ENCODE peak calls at places on chromosomes 2 and 18, in ten cellular contexts. One of them, this sample, is unnamed.

GRCh38 chr2:42876280-42876840 is 84.0 kb upstream of the HAAO start:
- ATAC-seq in mucosa of descending colon: peak; percentile 68
- ATAC-seq in IMR-90: no peak
- ATAC-seq in left lobe of liver: no peak
- ATAC-seq in activated CD4-positive, alpha-beta T cell treated with anti-CD3 and anti-CD28 coated beads for 36 hours: no peak
- ATAC-seq in activated naive CD8-positive, alpha-beta T cell treated with anti-CD3 and anti-CD28 coated beads, Interleukin-2, amount 50 U/mL, for 24 hours: no peak
- ATAC-seq in heart right ventricle: no peak
- ATAC-seq in activated naive CD4-positive, alpha-beta T cell treated with anti-CD3 and anti-CD28 coated beads, Interleukin-2, amount 50 U/mL, for 72 hours: no peak
- ATAC-seq in stimulated activated naive CD8-positive, alpha-beta T cell treated with anti-CD3 and anti-CD28 coated beads, Interleukin-15, amount 100 ng/mL, for 72 hours: no peak
- ATAC-seq in right lobe of liver: no peak
- ATAC-seq in this sample: no peak

GRCh38 chr2:218960196-218961165 is 1.0 kb downstream of the CDK5R2 start:
- ATAC-seq in mucosa of descending colon: no peak
- ATAC-seq in IMR-90: no peak
- ATAC-seq in left lobe of liver: no peak
- ATAC-seq in activated CD4-positive, alpha-beta T cell treated with anti-CD3 and anti-CD28 coated beads for 36 hours: no peak
- ATAC-seq in activated naive CD8-positive, alpha-beta T cell treated with anti-CD3 and anti-CD28 coated beads, Interleukin-2, amount 50 U/mL, for 24 hours: no peak
- ATAC-seq in heart right ventricle: no peak
- ATAC-seq in activated naive CD4-positive, alpha-beta T cell treated with anti-CD3 and anti-CD28 coated beads, Interleukin-2, amount 50 U/mL, for 72 hours: no peak
- ATAC-seq in stimulated activated naive CD8-positive, alpha-beta T cell treated with anti-CD3 and anti-CD28 coated beads, Interleukin-15, amount 100 ng/mL, for 72 hours: no peak
- ATAC-seq in right lobe of liver: no peak
- ATAC-seq in this sample: no peak

GRCh38 chr2:47299555-47299954 is 103.4 kb upstream of the MSH2 start:
- ATAC-seq in mucosa of descending colon: no peak
- ATAC-seq in IMR-90: peak; percentile 75
- ATAC-seq in left lobe of liver: no peak
- ATAC-seq in activated CD4-positive, alpha-beta T cell treated with anti-CD3 and anti-CD28 coated beads for 36 hours: no peak
- ATAC-seq in activated naive CD8-positive, alpha-beta T cell treated with anti-CD3 and anti-CD28 coated beads, Interleukin-2, amount 50 U/mL, for 24 hours: no peak
- ATAC-seq in heart right ventricle: no peak
- ATAC-seq in activated naive CD4-positive, alpha-beta T cell treated with anti-CD3 and anti-CD28 coated beads, Interleukin-2, amount 50 U/mL, for 72 hours: no peak
- ATAC-seq in stimulated activated naive CD8-positive, alpha-beta T cell treated with anti-CD3 and anti-CD28 coated beads, Interleukin-15, amount 100 ng/mL, for 72 hours: no peak
- ATAC-seq in right lobe of liver: no peak
- ATAC-seq in this sample: no peak

GRCh38 chr2:54106631-54107454 is 8.6 kb upstream of the ACYP2 start:
- ATAC-seq in mucosa of descending colon: peak; percentile 81
- ATAC-seq in IMR-90: peak; percentile 86
- ATAC-seq in left lobe of liver: peak; percentile 89
- ATAC-seq in activated CD4-positive, alpha-beta T cell treated with anti-CD3 and anti-CD28 coated beads for 36 hours: peak; percentile 82
- ATAC-seq in activated naive CD8-positive, alpha-beta T cell treated with anti-CD3 and anti-CD28 coated beads, Interleukin-2, amount 50 U/mL, for 24 hours: peak; percentile 75
- ATAC-seq in heart right ventricle: peak; percentile 84
- ATAC-seq in activated naive CD4-positive, alpha-beta T cell treated with anti-CD3 and anti-CD28 coated beads, Interleukin-2, amount 50 U/mL, for 72 hours: peak; percentile 79
- ATAC-seq in stimulated activated naive CD8-positive, alpha-beta T cell treated with anti-CD3 and anti-CD28 coated beads, Interleukin-15, amount 100 ng/mL, for 72 hours: peak; percentile 78
- ATAC-seq in right lobe of liver: peak; percentile 93
- ATAC-seq in this sample: no peak

GRCh38 chr2:148299616-148300015 is 278.7 kb downstream of the MBD5 start:
- ATAC-seq in mucosa of descending colon: no peak
- ATAC-seq in IMR-90: no peak
- ATAC-seq in left lobe of liver: no peak
- ATAC-seq in activated CD4-positive, alpha-beta T cell treated with anti-CD3 and anti-CD28 coated beads for 36 hours: no peak
- ATAC-seq in activated naive CD8-positive, alpha-beta T cell treated with anti-CD3 and anti-CD28 coated beads, Interleukin-2, amount 50 U/mL, for 24 hours: no peak
- ATAC-seq in heart right ventricle: no peak
- ATAC-seq in activated naive CD4-positive, alpha-beta T cell treated with anti-CD3 and anti-CD28 coated beads, Interleukin-2, amount 50 U/mL, for 72 hours: no peak
- ATAC-seq in stimulated activated naive CD8-positive, alpha-beta T cell treated with anti-CD3 and anti-CD28 coated beads, Interleukin-15, amount 100 ng/mL, for 72 hours: no peak
- ATAC-seq in right lobe of liver: no peak
- ATAC-seq in this sample: no peak

GRCh38 chr2:3289526-3289925 is 88.1 kb downstream of the EIPR1 start:
- ATAC-seq in mucosa of descending colon: no peak
- ATAC-seq in IMR-90: no peak
- ATAC-seq in left lobe of liver: no peak
- ATAC-seq in activated CD4-positive, alpha-beta T cell treated with anti-CD3 and anti-CD28 coated beads for 36 hours: no peak
- ATAC-seq in activated naive CD8-positive, alpha-beta T cell treated with anti-CD3 and anti-CD28 coated beads, Interleukin-2, amount 50 U/mL, for 24 hours: no peak
- ATAC-seq in heart right ventricle: no peak
- ATAC-seq in activated naive CD4-positive, alpha-beta T cell treated with anti-CD3 and anti-CD28 coated beads, Interleukin-2, amount 50 U/mL, for 72 hours: no peak
- ATAC-seq in stimulated activated naive CD8-positive, alpha-beta T cell treated with anti-CD3 and anti-CD28 coated beads, Interleukin-15, amount 100 ng/mL, for 72 hours: no peak
- ATAC-seq in right lobe of liver: no peak
- ATAC-seq in this sample: no peak

GRCh38 chr2:223801702-223802101 is 35.7 kb downstream of the AP1S3 start:
- ATAC-seq in mucosa of descending colon: no peak
- ATAC-seq in IMR-90: no peak
- ATAC-seq in left lobe of liver: no peak
- ATAC-seq in activated CD4-positive, alpha-beta T cell treated with anti-CD3 and anti-CD28 coated beads for 36 hours: no peak
- ATAC-seq in activated naive CD8-positive, alpha-beta T cell treated with anti-CD3 and anti-CD28 coated beads, Interleukin-2, amount 50 U/mL, for 24 hours: no peak
- ATAC-seq in heart right ventricle: no peak
- ATAC-seq in activated naive CD4-positive, alpha-beta T cell treated with anti-CD3 and anti-CD28 coated beads, Interleukin-2, amount 50 U/mL, for 72 hours: no peak
- ATAC-seq in stimulated activated naive CD8-positive, alpha-beta T cell treated with anti-CD3 and anti-CD28 coated beads, Interleukin-15, amount 100 ng/mL, for 72 hours: no peak
- ATAC-seq in right lobe of liver: no peak
- ATAC-seq in this sample: no peak

GRCh38 chr2:107001964-107002696 is 116.2 kb upstream of the ST6GAL2 start:
- ATAC-seq in mucosa of descending colon: peak; percentile 38
- ATAC-seq in IMR-90: no peak
- ATAC-seq in left lobe of liver: no peak
- ATAC-seq in activated CD4-positive, alpha-beta T cell treated with anti-CD3 and anti-CD28 coated beads for 36 hours: no peak
- ATAC-seq in activated naive CD8-positive, alpha-beta T cell treated with anti-CD3 and anti-CD28 coated beads, Interleukin-2, amount 50 U/mL, for 24 hours: no peak
- ATAC-seq in heart right ventricle: no peak
- ATAC-seq in activated naive CD4-positive, alpha-beta T cell treated with anti-CD3 and anti-CD28 coated beads, Interleukin-2, amount 50 U/mL, for 72 hours: no peak
- ATAC-seq in stimulated activated naive CD8-positive, alpha-beta T cell treated with anti-CD3 and anti-CD28 coated beads, Interleukin-15, amount 100 ng/mL, for 72 hours: no peak
- ATAC-seq in right lobe of liver: no peak
- ATAC-seq in this sample: no peak

GRCh38 chr2:143702931-143703330 is 573.7 kb downstream of the ARHGAP15 start:
- ATAC-seq in mucosa of descending colon: no peak
- ATAC-seq in IMR-90: no peak
- ATAC-seq in left lobe of liver: no peak
- ATAC-seq in activated CD4-positive, alpha-beta T cell treated with anti-CD3 and anti-CD28 coated beads for 36 hours: no peak
- ATAC-seq in activated naive CD8-positive, alpha-beta T cell treated with anti-CD3 and anti-CD28 coated beads, Interleukin-2, amount 50 U/mL, for 24 hours: no peak
- ATAC-seq in heart right ventricle: no peak
- ATAC-seq in activated naive CD4-positive, alpha-beta T cell treated with anti-CD3 and anti-CD28 coated beads, Interleukin-2, amount 50 U/mL, for 72 hours: no peak
- ATAC-seq in stimulated activated naive CD8-positive, alpha-beta T cell treated with anti-CD3 and anti-CD28 coated beads, Interleukin-15, amount 100 ng/mL, for 72 hours: no peak
- ATAC-seq in right lobe of liver: no peak
- ATAC-seq in this sample: no peak

GRCh38 chr2:239238839-239239606 is 161.8 kb downstream of the HDAC4 start:
- ATAC-seq in mucosa of descending colon: no peak
- ATAC-seq in IMR-90: no peak
- ATAC-seq in left lobe of liver: peak; percentile 84
- ATAC-seq in activated CD4-positive, alpha-beta T cell treated with anti-CD3 and anti-CD28 coated beads for 36 hours: no peak
- ATAC-seq in activated naive CD8-positive, alpha-beta T cell treated with anti-CD3 and anti-CD28 coated beads, Interleukin-2, amount 50 U/mL, for 24 hours: no peak
- ATAC-seq in heart right ventricle: no peak
- ATAC-seq in activated naive CD4-positive, alpha-beta T cell treated with anti-CD3 and anti-CD28 coated beads, Interleukin-2, amount 50 U/mL, for 72 hours: no peak
- ATAC-seq in stimulated activated naive CD8-positive, alpha-beta T cell treated with anti-CD3 and anti-CD28 coated beads, Interleukin-15, amount 100 ng/mL, for 72 hours: no peak
- ATAC-seq in right lobe of liver: peak; percentile 82
- ATAC-seq in this sample: no peak

GRCh38 chr2:36819090-36819711 is 122.7 kb downstream of the VIT start:
- ATAC-seq in mucosa of descending colon: peak; percentile 51
- ATAC-seq in IMR-90: no peak
- ATAC-seq in left lobe of liver: no peak
- ATAC-seq in activated CD4-positive, alpha-beta T cell treated with anti-CD3 and anti-CD28 coated beads for 36 hours: no peak
- ATAC-seq in activated naive CD8-positive, alpha-beta T cell treated with anti-CD3 and anti-CD28 coated beads, Interleukin-2, amount 50 U/mL, for 24 hours: no peak
- ATAC-seq in heart right ventricle: no peak
- ATAC-seq in activated naive CD4-positive, alpha-beta T cell treated with anti-CD3 and anti-CD28 coated beads, Interleukin-2, amount 50 U/mL, for 72 hours: no peak
- ATAC-seq in stimulated activated naive CD8-positive, alpha-beta T cell treated with anti-CD3 and anti-CD28 coated beads, Interleukin-15, amount 100 ng/mL, for 72 hours: no peak
- ATAC-seq in right lobe of liver: no peak
- ATAC-seq in this sample: no peak

GRCh38 chr2:159907914-159908313 is 109.9 kb upstream of the CD302 start:
- ATAC-seq in mucosa of descending colon: no peak
- ATAC-seq in IMR-90: no peak
- ATAC-seq in left lobe of liver: no peak
- ATAC-seq in activated CD4-positive, alpha-beta T cell treated with anti-CD3 and anti-CD28 coated beads for 36 hours: no peak
- ATAC-seq in activated naive CD8-positive, alpha-beta T cell treated with anti-CD3 and anti-CD28 coated beads, Interleukin-2, amount 50 U/mL, for 24 hours: no peak
- ATAC-seq in heart right ventricle: no peak
- ATAC-seq in activated naive CD4-positive, alpha-beta T cell treated with anti-CD3 and anti-CD28 coated beads, Interleukin-2, amount 50 U/mL, for 72 hours: no peak
- ATAC-seq in stimulated activated naive CD8-positive, alpha-beta T cell treated with anti-CD3 and anti-CD28 coated beads, Interleukin-15, amount 100 ng/mL, for 72 hours: no peak
- ATAC-seq in right lobe of liver: no peak
- ATAC-seq in this sample: no peak

GRCh38 chr18:4821801-4822200 is 366.7 kb upstream of the DLGAP1 start:
- ATAC-seq in mucosa of descending colon: no peak
- ATAC-seq in IMR-90: no peak
- ATAC-seq in left lobe of liver: no peak
- ATAC-seq in activated CD4-positive, alpha-beta T cell treated with anti-CD3 and anti-CD28 coated beads for 36 hours: no peak
- ATAC-seq in activated naive CD8-positive, alpha-beta T cell treated with anti-CD3 and anti-CD28 coated beads, Interleukin-2, amount 50 U/mL, for 24 hours: no peak
- ATAC-seq in heart right ventricle: no peak
- ATAC-seq in activated naive CD4-positive, alpha-beta T cell treated with anti-CD3 and anti-CD28 coated beads, Interleukin-2, amount 50 U/mL, for 72 hours: no peak
- ATAC-seq in stimulated activated naive CD8-positive, alpha-beta T cell treated with anti-CD3 and anti-CD28 coated beads, Interleukin-15, amount 100 ng/mL, for 72 hours: no peak
- ATAC-seq in right lobe of liver: no peak
- ATAC-seq in this sample: no peak

GRCh38 chr2:197033222-197033621 is 106.7 kb upstream of the PGAP1 start:
- ATAC-seq in mucosa of descending colon: no peak
- ATAC-seq in IMR-90: no peak
- ATAC-seq in left lobe of liver: no peak
- ATAC-seq in activated CD4-positive, alpha-beta T cell treated with anti-CD3 and anti-CD28 coated beads for 36 hours: peak; percentile 47
- ATAC-seq in activated naive CD8-positive, alpha-beta T cell treated with anti-CD3 and anti-CD28 coated beads, Interleukin-2, amount 50 U/mL, for 24 hours: no peak
- ATAC-seq in heart right ventricle: no peak
- ATAC-seq in activated naive CD4-positive, alpha-beta T cell treated with anti-CD3 and anti-CD28 coated beads, Interleukin-2, amount 50 U/mL, for 72 hours: peak; percentile 34
- ATAC-seq in stimulated activated naive CD8-positive, alpha-beta T cell treated with anti-CD3 and anti-CD28 coated beads, Interleukin-15, amount 100 ng/mL, for 72 hours: no peak
- ATAC-seq in right lobe of liver: no peak
- ATAC-seq in this sample: no peak

GRCh38 chr2:74887445-74887951 is 53.6 kb downstream of the HK2 start:
- ATAC-seq in mucosa of descending colon: no peak
- ATAC-seq in IMR-90: peak; percentile 67
- ATAC-seq in left lobe of liver: no peak
- ATAC-seq in activated CD4-positive, alpha-beta T cell treated with anti-CD3 and anti-CD28 coated beads for 36 hours: no peak
- ATAC-seq in activated naive CD8-positive, alpha-beta T cell treated with anti-CD3 and anti-CD28 coated beads, Interleukin-2, amount 50 U/mL, for 24 hours: no peak
- ATAC-seq in heart right ventricle: no peak
- ATAC-seq in activated naive CD4-positive, alpha-beta T cell treated with anti-CD3 and anti-CD28 coated beads, Interleukin-2, amount 50 U/mL, for 72 hours: no peak
- ATAC-seq in stimulated activated naive CD8-positive, alpha-beta T cell treated with anti-CD3 and anti-CD28 coated beads, Interleukin-15, amount 100 ng/mL, for 72 hours: no peak
- ATAC-seq in right lobe of liver: no peak
- ATAC-seq in this sample: no peak

GRCh38 chr2:232873909-232874641 is 4.0 kb downstream of the SNORC start:
- ATAC-seq in mucosa of descending colon: peak; percentile 71
- ATAC-seq in IMR-90: no peak
- ATAC-seq in left lobe of liver: peak; percentile 22
- ATAC-seq in activated CD4-positive, alpha-beta T cell treated with anti-CD3 and anti-CD28 coated beads for 36 hours: no peak
- ATAC-seq in activated naive CD8-positive, alpha-beta T cell treated with anti-CD3 and anti-CD28 coated beads, Interleukin-2, amount 50 U/mL, for 24 hours: no peak
- ATAC-seq in heart right ventricle: no peak
- ATAC-seq in activated naive CD4-positive, alpha-beta T cell treated with anti-CD3 and anti-CD28 coated beads, Interleukin-2, amount 50 U/mL, for 72 hours: no peak
- ATAC-seq in stimulated activated naive CD8-positive, alpha-beta T cell treated with anti-CD3 and anti-CD28 coated beads, Interleukin-15, amount 100 ng/mL, for 72 hours: no peak
- ATAC-seq in right lobe of liver: peak; percentile 17
- ATAC-seq in this sample: no peak

GRCh38 chr2:230905448-230906430 is 19.3 kb downstream of the GPR55 start:
- ATAC-seq in mucosa of descending colon: no peak
- ATAC-seq in IMR-90: no peak
- ATAC-seq in left lobe of liver: no peak
- ATAC-seq in activated CD4-positive, alpha-beta T cell treated with anti-CD3 and anti-CD28 coated beads for 36 hours: peak; percentile 84
- ATAC-seq in activated naive CD8-positive, alpha-beta T cell treated with anti-CD3 and anti-CD28 coated beads, Interleukin-2, amount 50 U/mL, for 24 hours: peak; percentile 82
- ATAC-seq in heart right ventricle: no peak
- ATAC-seq in activated naive CD4-positive, alpha-beta T cell treated with anti-CD3 and anti-CD28 coated beads, Interleukin-2, amount 50 U/mL, for 72 hours: peak; percentile 85
- ATAC-seq in stimulated activated naive CD8-positive, alpha-beta T cell treated with anti-CD3 and anti-CD28 coated beads, Interleukin-15, amount 100 ng/mL, for 72 hours: peak; percentile 89
- ATAC-seq in right lobe of liver: no peak
- ATAC-seq in this sample: no peak

GRCh38 chr2:234483568-234484251 is 13.2 kb downstream of the ARL4C start:
- ATAC-seq in mucosa of descending colon: peak; percentile 77
- ATAC-seq in IMR-90: no peak
- ATAC-seq in left lobe of liver: no peak
- ATAC-seq in activated CD4-positive, alpha-beta T cell treated with anti-CD3 and anti-CD28 coated beads for 36 hours: peak; percentile 78
- ATAC-seq in activated naive CD8-positive, alpha-beta T cell treated with anti-CD3 and anti-CD28 coated beads, Interleukin-2, amount 50 U/mL, for 24 hours: peak; percentile 90
- ATAC-seq in heart right ventricle: no peak
- ATAC-seq in activated naive CD4-positive, alpha-beta T cell treated with anti-CD3 and anti-CD28 coated beads, Interleukin-2, amount 50 U/mL, for 72 hours: peak; percentile 80
- ATAC-seq in stimulated activated naive CD8-positive, alpha-beta T cell treated with anti-CD3 and anti-CD28 coated beads, Interleukin-15, amount 100 ng/mL, for 72 hours: peak; percentile 89
- ATAC-seq in right lobe of liver: peak; percentile 44
- ATAC-seq in this sample: no peak

GRCh38 chr2:25438793-25439192 is 97.1 kb upstream of the DNMT3A start:
- ATAC-seq in mucosa of descending colon: no peak
- ATAC-seq in IMR-90: no peak
- ATAC-seq in left lobe of liver: no peak
- ATAC-seq in activated CD4-positive, alpha-beta T cell treated with anti-CD3 and anti-CD28 coated beads for 36 hours: no peak
- ATAC-seq in activated naive CD8-positive, alpha-beta T cell treated with anti-CD3 and anti-CD28 coated beads, Interleukin-2, amount 50 U/mL, for 24 hours: no peak
- ATAC-seq in heart right ventricle: no peak
- ATAC-seq in activated naive CD4-positive, alpha-beta T cell treated with anti-CD3 and anti-CD28 coated beads, Interleukin-2, amount 50 U/mL, for 72 hours: no peak
- ATAC-seq in stimulated activated naive CD8-positive, alpha-beta T cell treated with anti-CD3 and anti-CD28 coated beads, Interleukin-15, amount 100 ng/mL, for 72 hours: no peak
- ATAC-seq in right lobe of liver: no peak
- ATAC-seq in this sample: no peak

GRCh38 chr2:121021685-121022084 is 263.3 kb downstream of the TFCP2L1 start:
- ATAC-seq in mucosa of descending colon: no peak
- ATAC-seq in IMR-90: no peak
- ATAC-seq in left lobe of liver: no peak
- ATAC-seq in activated CD4-positive, alpha-beta T cell treated with anti-CD3 and anti-CD28 coated beads for 36 hours: no peak
- ATAC-seq in activated naive CD8-positive, alpha-beta T cell treated with anti-CD3 and anti-CD28 coated beads, Interleukin-2, amount 50 U/mL, for 24 hours: no peak
- ATAC-seq in heart right ventricle: no peak
- ATAC-seq in activated naive CD4-positive, alpha-beta T cell treated with anti-CD3 and anti-CD28 coated beads, Interleukin-2, amount 50 U/mL, for 72 hours: no peak
- ATAC-seq in stimulated activated naive CD8-positive, alpha-beta T cell treated with anti-CD3 and anti-CD28 coated beads, Interleukin-15, amount 100 ng/mL, for 72 hours: no peak
- ATAC-seq in right lobe of liver: no peak
- ATAC-seq in this sample: no peak

GRCh38 chr2:216887132-216887531 is 27.3 kb upstream of the TNP1 start:
- ATAC-seq in mucosa of descending colon: no peak
- ATAC-seq in IMR-90: no peak
- ATAC-seq in left lobe of liver: no peak
- ATAC-seq in activated CD4-positive, alpha-beta T cell treated with anti-CD3 and anti-CD28 coated beads for 36 hours: no peak
- ATAC-seq in activated naive CD8-positive, alpha-beta T cell treated with anti-CD3 and anti-CD28 coated beads, Interleukin-2, amount 50 U/mL, for 24 hours: no peak
- ATAC-seq in heart right ventricle: no peak
- ATAC-seq in activated naive CD4-positive, alpha-beta T cell treated with anti-CD3 and anti-CD28 coated beads, Interleukin-2, amount 50 U/mL, for 72 hours: no peak
- ATAC-seq in stimulated activated naive CD8-positive, alpha-beta T cell treated with anti-CD3 and anti-CD28 coated beads, Interleukin-15, amount 100 ng/mL, for 72 hours: no peak
- ATAC-seq in right lobe of liver: no peak
- ATAC-seq in this sample: no peak

GRCh38 chr2:75563591-75563990 is 2.9 kb upstream of the EVA1A start:
- ATAC-seq in mucosa of descending colon: no peak
- ATAC-seq in IMR-90: no peak
- ATAC-seq in left lobe of liver: no peak
- ATAC-seq in activated CD4-positive, alpha-beta T cell treated with anti-CD3 and anti-CD28 coated beads for 36 hours: peak; percentile 13
- ATAC-seq in activated naive CD8-positive, alpha-beta T cell treated with anti-CD3 and anti-CD28 coated beads, Interleukin-2, amount 50 U/mL, for 24 hours: peak; percentile 30
- ATAC-seq in heart right ventricle: no peak
- ATAC-seq in activated naive CD4-positive, alpha-beta T cell treated with anti-CD3 and anti-CD28 coated beads, Interleukin-2, amount 50 U/mL, for 72 hours: no peak
- ATAC-seq in stimulated activated naive CD8-positive, alpha-beta T cell treated with anti-CD3 and anti-CD28 coated beads, Interleukin-15, amount 100 ng/mL, for 72 hours: no peak
- ATAC-seq in right lobe of liver: no peak
- ATAC-seq in this sample: no peak

GRCh38 chr2:101273045-101273444 is 20.4 kb downstream of the CNOT11 start:
- ATAC-seq in mucosa of descending colon: no peak
- ATAC-seq in IMR-90: no peak
- ATAC-seq in left lobe of liver: no peak
- ATAC-seq in activated CD4-positive, alpha-beta T cell treated with anti-CD3 and anti-CD28 coated beads for 36 hours: no peak
- ATAC-seq in activated naive CD8-positive, alpha-beta T cell treated with anti-CD3 and anti-CD28 coated beads, Interleukin-2, amount 50 U/mL, for 24 hours: peak; percentile 31
- ATAC-seq in heart right ventricle: no peak
- ATAC-seq in activated naive CD4-positive, alpha-beta T cell treated with anti-CD3 and anti-CD28 coated beads, Interleukin-2, amount 50 U/mL, for 72 hours: no peak
- ATAC-seq in stimulated activated naive CD8-positive, alpha-beta T cell treated with anti-CD3 and anti-CD28 coated beads, Interleukin-15, amount 100 ng/mL, for 72 hours: no peak
- ATAC-seq in right lobe of liver: peak; percentile 33
- ATAC-seq in this sample: no peak

GRCh38 chr2:189276277-189276676 is 96.7 kb upstream of the COL5A2 start:
- ATAC-seq in mucosa of descending colon: no peak
- ATAC-seq in IMR-90: peak; percentile 77
- ATAC-seq in left lobe of liver: no peak
- ATAC-seq in activated CD4-positive, alpha-beta T cell treated with anti-CD3 and anti-CD28 coated beads for 36 hours: no peak
- ATAC-seq in activated naive CD8-positive, alpha-beta T cell treated with anti-CD3 and anti-CD28 coated beads, Interleukin-2, amount 50 U/mL, for 24 hours: peak; percentile 73
- ATAC-seq in heart right ventricle: no peak
- ATAC-seq in activated naive CD4-positive, alpha-beta T cell treated with anti-CD3 and anti-CD28 coated beads, Interleukin-2, amount 50 U/mL, for 72 hours: no peak
- ATAC-seq in stimulated activated naive CD8-positive, alpha-beta T cell treated with anti-CD3 and anti-CD28 coated beads, Interleukin-15, amount 100 ng/mL, for 72 hours: no peak
- ATAC-seq in right lobe of liver: no peak
- ATAC-seq in this sample: no peak

GRCh38 chr2:20475567-20475952 is 28.7 kb downstream of the RHOB start:
- ATAC-seq in mucosa of descending colon: no peak
- ATAC-seq in IMR-90: no peak
- ATAC-seq in left lobe of liver: peak; percentile 1
- ATAC-seq in activated CD4-positive, alpha-beta T cell treated with anti-CD3 and anti-CD28 coated beads for 36 hours: no peak
- ATAC-seq in activated naive CD8-positive, alpha-beta T cell treated with anti-CD3 and anti-CD28 coated beads, Interleukin-2, amount 50 U/mL, for 24 hours: no peak
- ATAC-seq in heart right ventricle: no peak
- ATAC-seq in activated naive CD4-positive, alpha-beta T cell treated with anti-CD3 and anti-CD28 coated beads, Interleukin-2, amount 50 U/mL, for 72 hours: no peak
- ATAC-seq in stimulated activated naive CD8-positive, alpha-beta T cell treated with anti-CD3 and anti-CD28 coated beads, Interleukin-15, amount 100 ng/mL, for 72 hours: no peak
- ATAC-seq in right lobe of liver: no peak
- ATAC-seq in this sample: peak; percentile 8

GRCh38 chr2:165897741-165898140 is 55.8 kb downstream of the TTC21B start:
- ATAC-seq in mucosa of descending colon: peak; percentile 27
- ATAC-seq in IMR-90: no peak
- ATAC-seq in left lobe of liver: peak; percentile 28
- ATAC-seq in activated CD4-positive, alpha-beta T cell treated with anti-CD3 and anti-CD28 coated beads for 36 hours: no peak
- ATAC-seq in activated naive CD8-positive, alpha-beta T cell treated with anti-CD3 and anti-CD28 coated beads, Interleukin-2, amount 50 U/mL, for 24 hours: no peak
- ATAC-seq in heart right ventricle: no peak
- ATAC-seq in activated naive CD4-positive, alpha-beta T cell treated with anti-CD3 and anti-CD28 coated beads, Interleukin-2, amount 50 U/mL, for 72 hours: no peak
- ATAC-seq in stimulated activated naive CD8-positive, alpha-beta T cell treated with anti-CD3 and anti-CD28 coated beads, Interleukin-15, amount 100 ng/mL, for 72 hours: no peak
- ATAC-seq in right lobe of liver: peak; percentile 49
- ATAC-seq in this sample: no peak

GRCh38 chr2:220882507-220882906 is 689.6 kb downstream of the EPHA4 start:
- ATAC-seq in mucosa of descending colon: no peak
- ATAC-seq in IMR-90: no peak
- ATAC-seq in left lobe of liver: no peak
- ATAC-seq in activated CD4-positive, alpha-beta T cell treated with anti-CD3 and anti-CD28 coated beads for 36 hours: no peak
- ATAC-seq in activated naive CD8-positive, alpha-beta T cell treated with anti-CD3 and anti-CD28 coated beads, Interleukin-2, amount 50 U/mL, for 24 hours: no peak
- ATAC-seq in heart right ventricle: no peak
- ATAC-seq in activated naive CD4-positive, alpha-beta T cell treated with anti-CD3 and anti-CD28 coated beads, Interleukin-2, amount 50 U/mL, for 72 hours: no peak
- ATAC-seq in stimulated activated naive CD8-positive, alpha-beta T cell treated with anti-CD3 and anti-CD28 coated beads, Interleukin-15, amount 100 ng/mL, for 72 hours: no peak
- ATAC-seq in right lobe of liver: no peak
- ATAC-seq in this sample: no peak

GRCh38 chr2:39179974-39180960 is 59.4 kb upstream of the SOS1 start:
- ATAC-seq in mucosa of descending colon: peak; percentile 60
- ATAC-seq in IMR-90: no peak
- ATAC-seq in left lobe of liver: no peak
- ATAC-seq in activated CD4-positive, alpha-beta T cell treated with anti-CD3 and anti-CD28 coated beads for 36 hours: no peak
- ATAC-seq in activated naive CD8-positive, alpha-beta T cell treated with anti-CD3 and anti-CD28 coated beads, Interleukin-2, amount 50 U/mL, for 24 hours: no peak
- ATAC-seq in heart right ventricle: no peak
- ATAC-seq in activated naive CD4-positive, alpha-beta T cell treated with anti-CD3 and anti-CD28 coated beads, Interleukin-2, amount 50 U/mL, for 72 hours: no peak
- ATAC-seq in stimulated activated naive CD8-positive, alpha-beta T cell treated with anti-CD3 and anti-CD28 coated beads, Interleukin-15, amount 100 ng/mL, for 72 hours: no peak
- ATAC-seq in right lobe of liver: no peak
- ATAC-seq in this sample: no peak